ENCODE peak calls at places on chromosomes 12 and 14, in eight cellular contexts. Q, M, R, G, F, W, P and H are unnamed samples.

GRCh38 chr14:33806905-33807304 is 144.0 kb downstream of the EGLN3 start:
- DNase-seq in Q (peak), M (no peak), W (no peak), F (no peak), R (no peak), G (no peak), P (no peak), H (no peak)

GRCh38 chr12:68792952-68793351 is 15.0 kb upstream of the MDM2 start:
- DNase-seq in P (no peak), W (no peak), F (no peak), M (peak), R (no peak), Q (peak), G (no peak), H (no peak)

GRCh38 chr12:6613776-6614512 is 6.8 kb upstream of the CHD4 start:
- DNase-seq in W (peak), Q (peak), P (peak), R (peak), G (peak), M (peak), F (peak), H (no peak)

GRCh38 chr12:109932878-109933503 is 32.9 kb downstream of the TCHP start:
- DNase-seq in M (peak), F (no peak), R (no peak), G (no peak), P (no peak), W (no peak), Q (no peak), H (no peak)

GRCh38 chr12:7959278-7960063 is 23.5 kb upstream of the SLC2A3 start:
- DNase-seq in G (no peak), M (no peak), W (peak), Q (peak), R (peak), F (no peak), P (peak), H (peak)

GRCh38 chr14:99841436-99842071 is 48.3 kb downstream of the EML1 start:
- DNase-seq in P (no peak), R (no peak), F (no peak), M (no peak), G (no peak), W (no peak), Q (no peak), H (no peak)

GRCh38 chr12:23222801-23223200 is 597.8 kb downstream of the ETNK1 start:
- DNase-seq in P (no peak), G (no peak), F (no peak), W (no peak), Q (no peak), R (no peak), M (no peak), H (no peak)

GRCh38 chr14:52112336-52113018 is 43.6 kb upstream of the NID2 start:
- DNase-seq in G (no peak), R (peak), P (no peak), W (no peak), Q (no peak), F (no peak), M (peak), H (no peak)

GRCh38 chr12:57534991-57535543 is 11.9 kb downstream of the DCTN2 start:
- DNase-seq in G (no peak), M (no peak), F (no peak), P (no peak), W (no peak), R (no peak), Q (no peak), H (no peak)

GRCh38 chr12:93848453-93849120 is 171.4 kb downstream of the CRADD start:
- DNase-seq in R (no peak), M (no peak), W (peak), G (no peak), F (no peak), P (no peak), Q (peak), H (no peak)

GRCh38 chr12:68148261-68148951 is 11.1 kb downstream of the IFNG start:
- DNase-seq in M (no peak), P (no peak), G (no peak), Q (no peak), F (no peak), W (no peak), R (no peak), H (no peak)

GRCh38 chr12:120971299-120972180 is 6.8 kb upstream of the HNF1A start:
- DNase-seq in F (peak), Q (peak), G (peak), M (peak), P (no peak), W (peak), R (peak), H (no peak)

GRCh38 chr12:52689936-52690335 is 9.7 kb upstream of the KRT1 start:
- DNase-seq in R (no peak), Q (no peak), M (no peak), W (no peak), G (no peak), F (no peak), P (no peak), H (no peak)

GRCh38 chr14:64337901-64338615 is 43.9 kb upstream of the ESR2 start:
- DNase-seq in R (peak), F (peak), Q (peak), M (peak), G (peak), W (peak), P (peak), H (peak)

GRCh38 chr12:84913151-84913550 is 552 bp upstream of the SLC6A15 start:
- DNase-seq in M (peak), P (peak), F (no peak), W (no peak), R (no peak), Q (no peak), G (no peak), H (no peak)

GRCh38 chr14:31834616-31835015 is 242.5 kb upstream of the ARHGAP5 start:
- DNase-seq in F (no peak), P (no peak), R (no peak), W (no peak), M (peak), Q (no peak), G (peak), H (no peak)

GRCh38 chr12:15855646-15856045 is 26.5 kb upstream of the STRAP start:
- DNase-seq in G (no peak), F (no peak), W (no peak), Q (no peak), M (peak), P (no peak), R (no peak), H (no peak)

GRCh38 chr12:124837958-124838803 is 25.5 kb downstream of the SCARB1 start:
- DNase-seq in P (no peak), Q (peak), F (no peak), G (peak), R (peak), M (peak), W (no peak), H (no peak)

GRCh38 chr12:127621366-127621765 is 645.6 kb upstream of the TMEM132C start:
- DNase-seq in P (peak), M (no peak), R (no peak), W (no peak), Q (no peak), G (no peak), F (no peak), H (no peak)

GRCh38 chr14:102370305-102370809 is 7.6 kb downstream of the TECPR2 start:
- DNase-seq in W (no peak), M (no peak), F (no peak), P (no peak), G (no peak), Q (no peak), R (no peak), H (no peak)

GRCh38 chr14:36874396-36875138 is 212.9 kb downstream of the PAX9 start:
- DNase-seq in M (no peak), R (no peak), G (no peak), W (no peak), P (no peak), F (no peak), Q (peak), H (no peak)

GRCh38 chr14:68941820-68942219 is 37.3 kb downstream of the ACTN1 start:
- DNase-seq in W (no peak), G (peak), R (peak), Q (no peak), P (peak), M (peak), F (no peak), H (no peak)

GRCh38 chr12:7120166-7120565 is 8.5 kb downstream of the RBP5 start:
- DNase-seq in Q (no peak), W (no peak), R (no peak), F (no peak), P (no peak), M (no peak), G (no peak), H (no peak)

GRCh38 chr14:82390586-82390985 is 856.9 kb upstream of the SEL1L start:
- DNase-seq in M (no peak), W (no peak), G (no peak), Q (no peak), R (no peak), P (no peak), F (no peak), H (no peak)

GRCh38 chr14:56422703-56423213 is 156.8 kb upstream of the TMEM260 start:
- DNase-seq in R (peak), Q (peak), W (no peak), M (peak), F (peak), P (no peak), G (peak), H (no peak)

GRCh38 chr12:54280401-54281260 is at the start of gene HNRNPA1:
- DNase-seq in G (peak), F (peak), M (peak), R (peak), Q (peak), W (peak), P (peak), H (peak)

GRCh38 chr14:64937821-64938193 is 4.7 kb downstream of the GPX2 start:
- DNase-seq in P (no peak), Q (no peak), W (no peak), M (no peak), G (no peak), R (no peak), F (no peak), H (no peak)

GRCh38 chr14:72590577-72590976 is 303.3 kb downstream of the DPF3 start:
- DNase-seq in W (no peak), R (no peak), G (no peak), P (no peak), M (no peak), F (no peak), Q (peak), H (no peak)

GRCh38 chr12:66132408-66132807 is 1.9 kb upstream of the LLPH start:
- DNase-seq in R (peak), P (no peak), F (no peak), M (peak), Q (no peak), W (no peak), G (no peak), H (no peak)

GRCh38 chr14:101991336-101991735 is 27.0 kb downstream of the DYNC1H1 start:
- DNase-seq in R (no peak), F (no peak), P (no peak), M (no peak), W (no peak), G (no peak), Q (no peak), H (no peak)

GRCh38 chr12:124443929-124444712 is 123.3 kb downstream of the NCOR2 start:
- DNase-seq in W (no peak), R (no peak), P (no peak), Q (no peak), G (no peak), M (peak), F (no peak), H (no peak)

GRCh38 chr14:35068238-35069012 is 22.4 kb downstream of the FAM177A1 start:
- DNase-seq in F (no peak), P (no peak), R (no peak), G (no peak), Q (peak), M (no peak), W (no peak), H (no peak)

GRCh38 chr12:102331419-102331818 is 133.8 kb upstream of the PMCH start:
- DNase-seq in F (no peak), G (no peak), M (no peak), P (no peak), W (no peak), Q (no peak), R (no peak), H (no peak)

GRCh38 chr12:102118874-102119273 is 1.0 kb downstream of the NUP37 start:
- DNase-seq in Q (no peak), G (no peak), F (no peak), P (no peak), M (peak), W (no peak), R (no peak), H (no peak)

GRCh38 chr12:69765515-69765914 is 26.9 kb downstream of the RAB3IP start:
- DNase-seq in W (no peak), R (no peak), G (no peak), P (no peak), Q (no peak), F (no peak), M (no peak), H (no peak)